ENCODE peak calls at places on chromosomes 7 and 10, in four cellular contexts. W is heart right ventricle, G is spleen, A is colonic mucosa. J is an unnamed sample.
A peak's percentile ranks its signal among the peaks of the same experiment; 100 is the strongest.

GRCh38 chr7:137757146-137757925 is 89.4 kb downstream of the DGKI start:
- DNase-seq in W (no peak), G (no peak), A (no peak), J (no peak)

GRCh38 chr7:147197006-147197405 is 1080.4 kb downstream of the CNTNAP2 start:
- DNase-seq in W (no peak), G (no peak), A (no peak), J (no peak)

GRCh38 chr7:132379292-132379691 is 197.0 kb downstream of the PLXNA4 start:
- DNase-seq in W (no peak), G (no peak), A (no peak), J (no peak)

GRCh38 chr7:94656925-94657731 is 1.2 kb upstream of the SGCE start:
- DNase-seq in W (no peak), G (peak; percentile 75), A (peak; percentile 24), J (peak; percentile 45)

GRCh38 chr7:9854605-9855004 is 1119.1 kb upstream of the PHF14 start:
- DNase-seq in W (no peak), G (no peak), A (no peak), J (no peak)

GRCh38 chr7:140696024-140696678 is 357 bp upstream of the NDUFB2 start:
- DNase-seq in W (peak; percentile 97), G (peak; percentile 73), A (peak; percentile 97), J (no peak)

GRCh38 chr10:3119796-3120459 is 52.6 kb downstream of the PFKP start:
- DNase-seq in W (no peak), G (no peak), A (no peak), J (no peak)

GRCh38 chr7:42750142-42750541 is 161.7 kb downstream of the C7orf25 start:
- DNase-seq in W (no peak), G (no peak), A (no peak), J (no peak)

GRCh38 chr7:24574365-24574764 is 1.1 kb downstream of the PALS2 start:
- DNase-seq in W (no peak), G (no peak), A (no peak), J (no peak)

GRCh38 chr7:3162286-3162685 is 118.6 kb upstream of the CARD11 start:
- DNase-seq in W (no peak), G (no peak), A (no peak), J (no peak)

GRCh38 chr10:75233444-75234016 is 2.2 kb downstream of the COMTD1 start:
- DNase-seq in W (peak; percentile 24), G (peak; percentile 84), A (peak; percentile 42), J (no peak)

GRCh38 chr10:69864321-69864720 is 62.6 kb downstream of the COL13A1 start:
- DNase-seq in W (no peak), G (no peak), A (no peak), J (peak; percentile 91)

GRCh38 chr10:79304479-79305087 is 42.7 kb upstream of the PPIF start:
- DNase-seq in W (peak; percentile 3), G (no peak), A (no peak), J (no peak)

GRCh38 chr7:53811555-53812079 is 730.6 kb upstream of the VSTM2A start:
- DNase-seq in W (no peak), G (no peak), A (no peak), J (no peak)

GRCh38 chr7:82141427-82141826 is 302.1 kb downstream of the CACNA2D1 start:
- DNase-seq in W (no peak), G (no peak), A (no peak), J (no peak)

GRCh38 chr7:16204953-16205352 is 216.4 kb downstream of the CRPPA start:
- DNase-seq in W (no peak), G (no peak), A (no peak), J (no peak)

GRCh38 chr10:23171232-23171876 is 20.8 kb upstream of the PTF1A start:
- DNase-seq in W (no peak), G (no peak), A (no peak), J (no peak)

GRCh38 chr7:103902917-103903316 is 86.5 kb downstream of the RELN start:
- DNase-seq in W (no peak), G (no peak), A (no peak), J (no peak)

GRCh38 chr10:50216894-50217293 is 34.4 kb downstream of the ASAH2 start:
- DNase-seq in W (no peak), G (no peak), A (no peak), J (no peak)

GRCh38 chr7:82859106-82859850 is 303.4 kb downstream of the PCLO start:
- DNase-seq in W (no peak), G (no peak), A (no peak), J (peak; percentile 37)

GRCh38 chr10:71774916-71775702 is 1.8 kb upstream of the VSIR start:
- DNase-seq in W (peak; percentile 41), G (peak; percentile 90), A (no peak), J (no peak)

GRCh38 chr10:7408003-7408493 is 2.8 kb downstream of the SFMBT2 start:
- DNase-seq in W (peak; percentile 63), G (peak; percentile 87), A (peak; percentile 39), J (peak; percentile 52)

GRCh38 chr10:46020344-46020656 is 10.1 kb downstream of the NCOA4 start:
- DNase-seq in W (no peak), G (no peak), A (no peak), J (no peak)

GRCh38 chr10:46018453-46019169 is 11.8 kb downstream of the NCOA4 start:
- DNase-seq in W (no peak), G (no peak), A (no peak), J (no peak)

GRCh38 chr10:46019170-46019528 is 11.3 kb downstream of the NCOA4 start:
- DNase-seq in W (no peak), G (no peak), A (no peak), J (no peak)

GRCh38 chr10:46020871-46021553 is 9.4 kb downstream of the NCOA4 start:
- DNase-seq in W (no peak), G (no peak), A (no peak), J (peak; percentile 42)

GRCh38 chr10:46019541-46020343 is 10.7 kb downstream of the NCOA4 start:
- DNase-seq in W (no peak), G (no peak), A (no peak), J (no peak)
- H3K27ac ChIP-seq in W (peak overlapping the region; percentile 93), G (peak overlapping the region; percentile 75), A (peak overlapping the region; percentile 12), J (no peak overlapping the region)

GRCh38 chr7:32206488-32206887 is 136.3 kb upstream of the PDE1C start:
- DNase-seq in W (no peak), G (no peak), A (no peak), J (no peak)

GRCh38 chr7:32206987-32207386 is 136.8 kb upstream of the PDE1C start:
- DNase-seq in W (peak; percentile 22), G (no peak), A (no peak), J (no peak)

GRCh38 chr7:32200593-32200992 is 130.4 kb upstream of the PDE1C start:
- DNase-seq in W (no peak), G (no peak), A (no peak), J (no peak)

GRCh38 chr7:32204361-32205018 is 134.3 kb upstream of the PDE1C start:
- DNase-seq in W (peak; percentile 59), G (no peak), A (peak; percentile 33), J (peak; percentile 39)
- TF ChIP-seq CTCF in W (peak; percentile 84), G (peak; percentile 64), A (peak; percentile 59), J (peak; percentile 91)

GRCh38 chr10:101133489-101134298 is 2.6 kb downstream of the TLX1 start:
- DNase-seq in W (no peak), G (no peak), A (no peak), J (no peak)

GRCh38 chr10:101134299-101135127 is 3.4 kb downstream of the TLX1 start:
- DNase-seq in W (no peak), G (no peak), A (no peak), J (no peak)

GRCh38 chr10:101130984-101131961 is at the start of gene TLX1:
- DNase-seq in W (peak; percentile 38), G (no peak), A (no peak), J (no peak)

GRCh38 chr10:101131962-101132635 is 999 bp downstream of the TLX1 start:
- DNase-seq in W (no peak), G (no peak), A (no peak), J (no peak)

GRCh38 chr10:101132636-101133473 is 1.8 kb downstream of the TLX1 start:
- DNase-seq in W (no peak), G (no peak), A (no peak), J (no peak)
- H3K4me1 ChIP-seq in W (peaks cover 40% of the 10 kb centered on the region), G (peaks cover 64% of the 10 kb centered on the region), A (peaks cover 4% of the 10 kb centered on the region), J (no peaks in the 10 kb centered on the region)

GRCh38 chr7:157826566-157826965 is 489.8 kb downstream of the DNAJB6 start:
- DNase-seq in W (no peak), G (peak; percentile 56), A (no peak), J (no peak)

GRCh38 chr7:157828190-157828589 is 491.4 kb downstream of the DNAJB6 start:
- DNase-seq in W (no peak), G (peak; percentile 47), A (no peak), J (no peak)

GRCh38 chr7:157828881-157829280 is 492.1 kb downstream of the DNAJB6 start:
- DNase-seq in W (no peak), G (no peak), A (no peak), J (no peak)

GRCh38 chr7:157827045-157827862 is 490.4 kb downstream of the DNAJB6 start:
- DNase-seq in W (no peak), G (peak; percentile 54), A (no peak), J (no peak)

DNA sequence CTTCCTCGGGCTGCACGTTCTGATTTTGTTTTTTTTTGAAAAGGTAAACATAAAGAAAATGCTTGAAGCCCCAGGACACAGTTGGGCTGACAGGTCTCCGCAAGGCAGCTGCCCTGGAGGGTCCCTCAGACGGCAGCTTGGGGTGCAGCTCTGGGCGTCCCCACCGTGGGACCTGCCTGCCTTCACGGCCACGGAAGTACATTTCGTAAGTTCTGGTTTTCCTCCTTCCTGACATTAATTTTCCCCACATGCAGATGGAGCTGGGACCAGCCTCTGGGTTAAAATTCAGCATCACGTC is 491.0 kb downstream of the DNAJB6 start:
- DNase-seq in W (no peak), G (no peak), A (no peak), J (no peak)
- H3K27ac ChIP-seq in W (no peak overlapping the region), G (no peak overlapping the region), A (no peak overlapping the region), J (no peak overlapping the region)

GRCh38 chr10:99370993-99371392 is 41.8 kb downstream of the CNNM1 start:
- DNase-seq in W (no peak), G (no peak), A (no peak), J (no peak)
- TF ChIP-seq CTCF in W (peak; percentile 49), G (no peak), A (peak; percentile 20), J (peak; percentile 67)